ENCODE peak calls at places on chromosome 14, in six cellular contexts. X, Z, K, A, Y and T are unnamed samples.
A peak's percentile ranks its signal among the peaks of the same experiment; 100 is the strongest.

GRCh38 chr14:105401699-105402098 is 3.4 kb downstream of the TEX22 start:
- DNase-seq in X (no peak), Z (no peak), K (no peak), A (no peak), Y (no peak), T (no peak)

GRCh38 chr14:31300296-31300695 is 92.7 kb upstream of the HECTD1 start:
- DNase-seq in X (no peak), Z (no peak), K (no peak), A (no peak), Y (no peak), T (no peak)

GRCh38 chr14:21923820-21924219 is 250.2 kb upstream of the OR4E1 start:
- DNase-seq in X (peak; percentile 32), Z (no peak), K (no peak), A (no peak), Y (no peak), T (peak; percentile 21)

GRCh38 chr14:89303452-89304435 is 113.3 kb downstream of the FOXN3 start:
- DNase-seq in X (no peak), Z (peak; percentile 90), K (peak; percentile 81), A (peak; percentile 78), Y (no peak), T (peak; percentile 90)

GRCh38 chr14:72610831-72611200 is 283.1 kb downstream of the DPF3 start:
- DNase-seq in X (no peak), Z (no peak), K (no peak), A (no peak), Y (no peak), T (no peak)

GRCh38 chr14:69354383-69355154 is 43.5 kb downstream of the ERH start:
- DNase-seq in X (peak; percentile 13), Z (no peak), K (no peak), A (peak; percentile 86), Y (no peak), T (peak; percentile 95)

GRCh38 chr14:22159968-22160367 is 429.1 kb downstream of the DAD1 start:
- DNase-seq in X (no peak), Z (no peak), K (peak; percentile 48), A (no peak), Y (no peak), T (no peak)

GRCh38 chr14:32576088-32576795 is 247.1 kb downstream of the AKAP6 start:
- DNase-seq in X (peak; percentile 20), Z (peak; percentile 69), K (peak; percentile 75), A (no peak), Y (peak; percentile 56), T (peak; percentile 65)

GRCh38 chr14:26199599-26200370 is 398.0 kb downstream of the NOVA1 start:
- DNase-seq in X (no peak), Z (peak; percentile 87), K (no peak), A (no peak), Y (no peak), T (no peak)

GRCh38 chr14:52012635-52013034 is 23.3 kb downstream of the RTRAF start:
- DNase-seq in X (no peak), Z (peak; percentile 58), K (no peak), A (no peak), Y (peak; percentile 48), T (no peak)

DNA sequence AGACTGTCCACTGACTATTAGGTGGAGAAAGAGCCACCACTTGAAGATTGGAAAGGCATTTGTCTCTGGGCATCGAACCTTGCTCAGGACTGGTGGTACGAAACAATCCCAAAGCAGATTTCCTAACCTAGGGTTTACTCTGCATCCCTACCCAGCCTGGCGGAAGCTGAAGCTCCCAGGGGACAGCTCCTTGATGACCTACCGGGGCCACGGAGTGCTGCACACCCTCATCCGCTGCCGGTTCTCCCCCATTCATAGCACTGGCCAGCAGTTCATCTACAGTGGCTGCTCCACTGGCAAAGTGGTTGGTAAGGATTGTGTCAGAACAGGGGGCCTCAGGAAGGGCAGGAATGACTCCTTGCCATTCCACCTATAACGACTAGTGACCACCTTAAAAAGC is 6.5 kb upstream of the NRL start:
- DNase-seq in X (no peak), Z (no peak), K (no peak), A (no peak), Y (no peak), T (no peak)
- TF ChIP-seq CTCF in X (no peak), Z (no peak), K (no peak), A (no peak), Y (no peak), T (no peak)

GRCh38 chr14:102827716-102828115 is 50.5 kb downstream of the TRAF3 start:
- DNase-seq in X (no peak), Z (peak; percentile 48), K (no peak), A (no peak), Y (no peak), T (no peak)
- H3K4me3 ChIP-seq in X (no peak overlapping the region), Z (no peak overlapping the region), K (no peak overlapping the region), A (no peak overlapping the region), Y (peak overlapping the region; percentile 34), T (no peak overlapping the region)

DNA sequence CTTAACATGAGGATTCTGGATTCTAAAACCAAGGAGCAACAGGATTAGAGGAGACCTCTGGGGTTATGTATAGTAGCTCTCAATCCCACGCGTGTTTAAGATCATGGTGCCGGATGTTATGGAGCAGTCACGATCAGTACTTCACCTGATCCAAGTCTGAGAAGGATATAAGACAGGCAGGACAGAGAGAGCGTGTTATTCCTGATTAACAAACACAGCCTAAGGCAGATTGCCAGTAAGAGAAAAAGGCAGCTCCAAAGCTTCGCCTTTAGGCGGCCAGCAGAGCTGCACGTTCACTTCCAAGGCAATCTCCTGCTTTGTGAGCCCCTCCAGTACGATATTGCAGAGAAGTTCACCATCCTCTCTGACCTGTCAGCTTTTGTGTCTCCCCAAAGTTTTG is 5.5 kb downstream of the SETD3 start:
- DNase-seq in X (no peak), Z (peak; percentile 30), K (peak; percentile 18), A (no peak), Y (no peak), T (no peak)
- TF ChIP-seq CTCF in X (no peak), Z (peak; percentile 11), K (no peak), A (no peak), Y (no peak), T (no peak)

GRCh38 chr14:39351708-39352107 is 80.5 kb downstream of the FBXO33 start:
- DNase-seq in X (no peak), Z (no peak), K (no peak), A (no peak), Y (no peak), T (no peak)
- H3K4me3 ChIP-seq in X (no peak overlapping the region), Z (no peak overlapping the region), K (no peak overlapping the region), A (no peak overlapping the region), Y (no peak overlapping the region), T (no peak overlapping the region)

GRCh38 chr14:34874386-34875030 is 652 bp downstream of the BAZ1A start:
- DNase-seq in X (peak; percentile 56), Z (peak; percentile 67), K (peak; percentile 68), A (peak; percentile 79), Y (peak; percentile 48), T (peak; percentile 67)
- TF ChIP-seq CTCF in X (peak; percentile 23), Z (peak; percentile 12), K (peak; percentile 13), A (peak; percentile 13), Y (no peak), T (no peak)

GRCh38 chr14:80645667-80646413 is 295.7 kb downstream of the CEP128 start:
- DNase-seq in X (no peak), Z (no peak), K (no peak), A (no peak), Y (no peak), T (no peak)
- H3K4me3 ChIP-seq in X (no peak overlapping the region), Z (no peak overlapping the region), K (no peak overlapping the region), A (no peak overlapping the region), Y (no peak overlapping the region), T (no peak overlapping the region)

GRCh38 chr14:86055512-86055911 is 525.6 kb downstream of the FLRT2 start:
- DNase-seq in X (no peak), Z (peak; percentile 18), K (peak; percentile 48), A (no peak), Y (no peak), T (no peak)
- TF ChIP-seq CTCF in X (no peak), Z (peak; percentile 21), K (peak; percentile 53), A (no peak), Y (no peak), T (no peak)

DNA sequence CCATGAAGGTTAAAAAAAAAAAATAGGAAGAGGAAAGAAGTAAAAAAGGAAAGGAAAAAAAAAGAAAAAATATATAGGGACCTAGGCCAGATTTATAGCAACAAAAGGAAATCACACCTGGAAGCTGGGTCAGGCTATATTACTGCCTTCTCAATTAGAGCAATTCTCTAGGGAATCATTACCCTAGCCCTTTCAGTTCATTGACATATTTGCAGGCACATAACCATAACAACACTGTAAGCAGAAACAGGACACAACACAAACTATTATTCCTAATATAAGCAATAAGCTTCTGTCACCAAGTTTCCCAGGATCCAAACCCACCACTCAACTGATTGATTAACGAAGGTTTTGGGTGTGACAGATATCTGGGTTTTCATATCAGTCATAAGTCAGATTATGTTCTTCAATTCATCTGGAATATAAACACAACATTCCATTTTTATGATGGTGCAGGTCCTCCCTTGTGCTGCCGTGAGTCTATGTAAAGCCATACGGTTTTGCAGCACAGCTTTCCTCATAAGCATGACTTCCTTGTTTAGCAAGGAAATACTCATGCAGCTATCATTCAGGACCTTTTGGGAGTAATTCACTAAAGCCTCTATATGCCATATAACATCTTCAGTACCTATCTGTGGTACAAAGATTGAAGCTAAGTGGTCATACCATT is 4.2 kb downstream of the PCNX4 start:
- DNase-seq in X (no peak), Z (peak; percentile 56), K (no peak), A (no peak), Y (no peak), T (no peak)
- H3K4me3 ChIP-seq in X (no peak overlapping the region), Z (no peak overlapping the region), K (no peak overlapping the region), A (no peak overlapping the region), Y (no peak overlapping the region), T (no peak overlapping the region)